ENCODE peak calls at places on chromosomes 4 and X, in seven cellular contexts. W is body of pancreas; C is activated T-helper 1 cell treated with anti-CD3 and anti-CD28 coated beads, Interleukin-2, amount 50 U/mL, for 16 hours; L is posterior cingulate gyrus; Q is myocyte; Z is cardiac fibroblast; K is effector memory CD4-positive, alpha-beta T cell. G is an unnamed sample.

GRCh38 chr4:64417974-64418373 is 8.7 kb upstream of the TECRL start:
- DNase-seq in W (no peak), C (no peak), L (no peak), Q (peak; percentile 67), Z (peak; percentile 53), K (no peak), G (no peak)

GRCh38 chr4:54282837-54283236 is 53.7 kb downstream of the PDGFRA start:
- DNase-seq in W (no peak), C (no peak), L (no peak), Q (peak; percentile 92), Z (no peak), K (no peak), G (no peak)

GRCh38 chrX:8692886-8693285 is 39.1 kb downstream of the ANOS1 start:
- DNase-seq in W (no peak), C (no peak), L (no peak), Q (no peak), Z (peak; percentile 52), K (no peak), G (no peak)

GRCh38 chrX:37405954-37406353 is 56.8 kb downstream of the PRRG1 start:
- DNase-seq in W (no peak), C (no peak), L (no peak), Q (peak; percentile 16), Z (peak; percentile 74), K (no peak), G (no peak)

GRCh38 chr4:6776920-6777635 is 5.4 kb upstream of the KIAA0232 start:
- DNase-seq in W (no peak), C (no peak), L (no peak), Q (no peak), Z (no peak), K (no peak), G (no peak)

GRCh38 chr4:75561789-75562188 is 5.9 kb downstream of the ODAPH start:
- DNase-seq in W (no peak), C (no peak), L (no peak), Q (no peak), Z (peak; percentile 16), K (no peak), G (no peak)

GRCh38 chr4:8278009-8278395 is 8.4 kb downstream of the HTRA3 start:
- DNase-seq in W (no peak), C (no peak), L (no peak), Q (peak; percentile 65), Z (no peak), K (no peak), G (no peak)

GRCh38 chr4:13088726-13089658 is 395.1 kb downstream of the RAB28 start:
- DNase-seq in W (no peak), C (no peak), L (no peak), Q (no peak), Z (peak; percentile 4), K (no peak), G (no peak)

GRCh38 chrX:122238801-122239200 is 945.3 kb upstream of the GRIA3 start:
- DNase-seq in W (no peak), C (no peak), L (no peak), Q (no peak), Z (no peak), K (no peak), G (no peak)

GRCh38 chrX:138026211-138026610 is 460.3 kb downstream of the ZIC3 start:
- DNase-seq in W (no peak), C (no peak), L (no peak), Q (peak; percentile 2), Z (no peak), K (no peak), G (no peak)

GRCh38 chrX:149631293-149632165 is at the start of gene TMEM185A:
- DNase-seq in W (peak; percentile 70), C (peak; percentile 43), L (peak; percentile 59), Q (peak; percentile 63), Z (peak; percentile 51), K (peak; percentile 64), G (no peak)

GRCh38 chr4:88054909-88055308 is 47.5 kb downstream of the PKD2 start:
- DNase-seq in W (peak; percentile 34), C (no peak), L (no peak), Q (peak; percentile 49), Z (peak; percentile 59), K (no peak), G (no peak)

GRCh38 chr4:146186556-146186955 is 11.0 kb downstream of the LSM6 start:
- DNase-seq in W (no peak), C (no peak), L (no peak), Q (no peak), Z (no peak), K (no peak), G (no peak)

GRCh38 chr4:147014946-147015345 is 69.3 kb upstream of the TTC29 start:
- DNase-seq in W (no peak), C (no peak), L (no peak), Q (no peak), Z (no peak), K (no peak), G (no peak)

GRCh38 chr4:156252300-156253016 is 298.8 kb upstream of the CTSO start:
- DNase-seq in W (no peak), C (no peak), L (no peak), Q (peak; percentile 30), Z (peak; percentile 14), K (no peak), G (no peak)

GRCh38 chrX:152895121-152895520 is 2.7 kb upstream of the ZNF185 start:
- DNase-seq in W (no peak), C (no peak), L (no peak), Q (no peak), Z (no peak), K (no peak), G (no peak)

GRCh38 chrX:139204903-139205667 is 325.5 kb upstream of the F9 start:
- DNase-seq in W (peak; percentile 45), C (no peak), L (no peak), Q (peak; percentile 56), Z (no peak), K (no peak), G (no peak)

GRCh38 chr4:52947691-52948397 is 85.7 kb downstream of the RASL11B start:
- DNase-seq in W (no peak), C (no peak), L (no peak), Q (no peak), Z (no peak), K (no peak), G (no peak)

GRCh38 chr4:74133786-74134499 is 24.0 kb upstream of the MTHFD2L start:
- DNase-seq in W (peak; percentile 87), C (no peak), L (peak; percentile 50), Q (peak; percentile 91), Z (peak; percentile 97), K (no peak), G (peak; percentile 74)

GRCh38 chr4:48138936-48139335 is 4.9 kb upstream of the TXK start:
- DNase-seq in W (no peak), C (no peak), L (no peak), Q (no peak), Z (no peak), K (no peak), G (no peak)

GRCh38 chr4:128025319-128025718 is 35.8 kb upstream of the LARP1B start:
- DNase-seq in W (no peak), C (no peak), L (no peak), Q (no peak), Z (no peak), K (no peak), G (no peak)

G was measured in omental fat pad.